ENCODE peak calls at places on chromosomes 7 and 10, in nine cellular contexts. F is PC-9, H is colonic mucosa, T is pancreas, N is tibial artery, I is IMR-90, Q is heart left ventricle, S is breast epithelium, X is tibial nerve. C is an unnamed sample.

GRCh38 chr10:33337335-33337854 is 2.9 kb upstream of the NRP1 start:
- DNase-seq in F (no peak), H (peak; percentile 26), T (peak; percentile 14), N (no peak), I (peak; percentile 68), Q (peak; percentile 59), S (no peak), X (peak; percentile 47), C (no peak)

GRCh38 chr7:80070391-80070790 is 64.2 kb upstream of the GNAI1 start:
- DNase-seq in F (no peak), H (no peak), T (no peak), N (no peak), I (peak; percentile 49), Q (no peak), S (no peak), X (no peak), C (no peak)

GRCh38 chr7:7216279-7216678 is 33.9 kb downstream of the C1GALT1 start:
- DNase-seq in F (no peak), H (no peak), T (no peak), N (no peak), I (no peak), Q (no peak), S (no peak), X (no peak), C (no peak)

GRCh38 chr7:137846588-137847417 is at the start of gene DGKI:
- DNase-seq in F (no peak), H (no peak), T (no peak), N (no peak), I (no peak), Q (no peak), S (no peak), X (no peak), C (no peak)

GRCh38 chr10:16965740-16966447 is 148.7 kb upstream of the RSU1 start:
- DNase-seq in F (peak; percentile 59), H (no peak), T (peak; percentile 43), N (no peak), I (peak; percentile 99), Q (no peak), S (no peak), X (peak; percentile 47), C (peak; percentile 95)

GRCh38 chr10:132102071-132102716 is 36.4 kb downstream of the JAKMIP3 start:
- DNase-seq in F (no peak), H (no peak), T (no peak), N (no peak), I (no peak), Q (peak; percentile 23), S (no peak), X (no peak), C (no peak)

GRCh38 chr10:36345770-36346169 is 703.7 kb upstream of the FZD8 start:
- DNase-seq in F (no peak), H (no peak), T (no peak), N (no peak), I (peak; percentile 52), Q (no peak), S (no peak), X (no peak), C (no peak)

GRCh38 chr7:127231415-127231814 is 21.3 kb downstream of the GRM8 start:
- DNase-seq in F (no peak), H (no peak), T (no peak), N (no peak), I (no peak), Q (no peak), S (no peak), X (no peak), C (no peak)

GRCh38 chr10:44930904-44931620 is 19.9 kb downstream of the TMEM72 start:
- DNase-seq in F (no peak), H (no peak), T (no peak), N (peak; percentile 34), I (no peak), Q (no peak), S (no peak), X (no peak), C (no peak)

GRCh38 chr10:132319853-132320669 is 11.9 kb upstream of the LRRC27 start:
- DNase-seq in F (peak; percentile 39), H (no peak), T (no peak), N (peak; percentile 64), I (peak; percentile 92), Q (no peak), S (peak; percentile 33), X (no peak), C (peak; percentile 77)

GRCh38 chr10:14532473-14533251 is 201.9 kb upstream of the FRMD4A start:
- DNase-seq in F (peak; percentile 35), H (peak; percentile 64), T (peak; percentile 92), N (no peak), I (peak; percentile 65), Q (no peak), S (no peak), X (no peak), C (peak; percentile 78)

GRCh38 chr10:131426530-131426898 is 115.0 kb upstream of the TCERG1L start:
- DNase-seq in F (no peak), H (no peak), T (no peak), N (no peak), I (no peak), Q (no peak), S (no peak), X (no peak), C (no peak)

DNA sequence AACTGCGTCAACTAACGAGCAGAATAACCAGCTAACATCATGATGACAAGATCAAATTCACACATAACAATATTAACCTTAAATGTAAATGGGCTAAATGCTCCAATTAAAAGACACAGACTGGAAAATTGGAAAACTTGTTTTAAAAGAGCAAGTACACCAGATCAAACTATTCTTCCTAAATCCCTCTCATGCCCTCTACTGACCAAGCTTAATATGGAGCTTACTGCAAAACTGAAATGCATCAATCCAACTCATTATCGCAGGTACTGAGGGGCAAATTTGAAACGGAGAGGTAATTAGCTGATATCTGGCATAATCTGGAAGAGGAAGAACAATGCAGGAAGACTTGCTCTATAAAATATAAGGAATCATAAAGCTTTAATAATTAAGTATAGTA is 1223.8 kb downstream of the NXPH1 start:
- DNase-seq in F (no peak), H (no peak), T (no peak), N (no peak), I (no peak), Q (no peak), S (no peak), X (no peak), C (no peak)
- TF ChIP-seq CTCF in F (peak; percentile 39), H (no peak), T (no peak), N (no peak), I (no peak), Q (no peak), S (no peak), X (no peak), C (peak; percentile 31)

GRCh38 chr7:56811081-56811480 is 321.2 kb downstream of the ZNF479 start:
- DNase-seq in F (no peak), H (no peak), T (no peak), N (no peak), I (no peak), Q (no peak), S (no peak), X (no peak), C (no peak)
- H3K4me3 ChIP-seq in F (no peak overlapping the region), H (no peak overlapping the region), T (no peak overlapping the region), N (no peak overlapping the region), I (no peak overlapping the region), Q (no peak overlapping the region), S (no peak overlapping the region), X (no peak overlapping the region), C (no peak overlapping the region)

GRCh38 chr10:42691361-42692120 is 53.2 kb upstream of the ZNF33B start:
- DNase-seq in F (peak; percentile 35), H (no peak), T (no peak), N (no peak), I (no peak), Q (no peak), S (no peak), X (no peak), C (no peak)
- H3K27me3 ChIP-seq in F (no peaks in the 10 kb centered on the region), H (no peaks in the 10 kb centered on the region), T (no peaks in the 10 kb centered on the region), N (no peaks in the 10 kb centered on the region), I (no peaks in the 10 kb centered on the region), Q (no peaks in the 10 kb centered on the region), S (no peaks in the 10 kb centered on the region), X (no peaks in the 10 kb centered on the region), C (no peaks in the 10 kb centered on the region)

DNA sequence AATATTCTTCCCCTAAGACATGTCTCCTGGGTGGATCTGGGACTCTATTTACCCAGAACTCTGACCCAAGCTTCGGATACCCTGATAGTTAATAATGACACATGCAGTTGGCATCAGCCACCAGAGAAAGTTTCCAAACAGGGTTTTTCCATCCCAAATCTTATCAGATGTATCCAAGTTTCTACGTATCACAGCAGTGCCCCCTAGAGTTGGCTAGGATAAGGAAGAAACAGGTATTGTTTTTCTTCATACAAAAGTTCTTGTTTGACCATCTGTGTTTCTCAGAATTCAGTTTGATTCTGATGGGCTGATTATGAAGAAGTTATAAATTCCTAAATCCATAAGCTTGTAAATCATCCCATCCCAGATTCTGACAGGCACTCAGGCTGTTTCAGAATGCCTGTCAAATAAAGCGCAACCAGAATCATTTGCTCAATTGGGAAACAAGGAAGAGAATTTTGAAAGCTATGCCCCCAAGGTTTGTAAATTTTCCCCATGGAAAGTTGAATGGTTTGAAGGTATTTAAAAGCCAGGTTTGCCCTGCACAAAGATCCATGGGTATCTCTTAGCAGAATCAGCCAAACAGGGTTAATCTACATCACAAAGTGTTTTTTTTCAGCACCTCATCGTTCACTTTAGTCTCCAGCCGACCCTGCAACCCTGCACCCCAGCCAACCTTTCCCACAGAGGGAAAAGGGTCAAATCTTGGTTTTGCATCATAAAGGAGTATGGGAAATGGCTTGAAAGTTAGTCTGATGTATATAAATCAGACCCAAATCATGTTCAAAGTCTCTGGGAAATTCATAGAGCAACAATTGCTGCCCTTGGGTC is 47.4 kb downstream of the NRAP start:
- DNase-seq in F (no peak), H (no peak), T (no peak), N (no peak), I (no peak), Q (no peak), S (no peak), X (peak; percentile 19), C (no peak)
- TF ChIP-seq CTCF in F (peak; percentile 40), H (no peak), T (peak; percentile 19), N (no peak), I (peak; percentile 15), Q (peak; percentile 28), S (no peak), X (peak; percentile 21), C (peak; percentile 55)

DNA sequence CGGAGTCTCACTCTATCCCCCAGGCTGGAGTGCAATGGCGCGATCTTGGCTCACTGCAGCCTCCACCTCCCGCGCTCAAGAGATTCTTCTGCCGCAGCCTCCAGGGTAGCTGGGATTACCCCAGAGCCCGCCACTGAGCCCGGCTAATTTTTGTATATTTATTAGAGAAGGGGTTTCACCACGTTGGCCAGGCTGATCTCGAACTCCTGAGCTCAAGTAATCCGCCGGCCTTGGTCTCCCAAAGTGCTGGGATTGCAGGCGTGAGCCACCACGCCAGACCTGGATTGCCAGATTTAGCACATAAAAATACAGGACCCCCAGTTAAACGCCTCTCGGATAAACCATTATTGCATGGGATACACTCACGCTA is 428 bp upstream of the GATAD1 start:
- DNase-seq in F (no peak), H (no peak), T (no peak), N (no peak), I (no peak), Q (no peak), S (no peak), X (no peak), C (no peak)
- H3K4me3 ChIP-seq in F (no peak overlapping the region), H (peak overlapping the region; percentile 94), T (peak overlapping the region; percentile 84), N (peak overlapping the region; percentile 87), I (no peak overlapping the region), Q (no peak overlapping the region), S (peak overlapping the region; percentile 99), X (no peak overlapping the region), C (no peak overlapping the region)